ENCODE peak calls at places on chromosomes 5 and 9, in nine cellular contexts. X, H, D, E, M, P, B, J and V are unnamed samples.

GRCh38 chr5:77590347-77590746 is 48.2 kb downstream of the OTP start:
- DNase-seq in D (no peak), P (no peak), M (no peak), E (no peak), H (no peak), X (no peak), B (no peak), J (no peak), V (no peak)

GRCh38 chr5:169416583-169417196 is 115.8 kb upstream of the SLIT3 start:
- DNase-seq in P (no peak), X (peak; percentile 13), H (peak; percentile 54), B (no peak), M (no peak), D (peak; percentile 90), J (no peak), E (peak; percentile 21), V (no peak)

GRCh38 chr5:76152161-76152560 is 69.0 kb downstream of the SV2C start:
- DNase-seq in D (no peak), J (no peak), E (no peak), M (no peak), P (no peak), X (no peak), B (no peak), H (no peak), V (no peak)

GRCh38 chr5:132473019-132473531 is 17.5 kb downstream of the IRF1 start:
- DNase-seq in H (peak; percentile 29), E (no peak), P (peak; percentile 81), M (peak; percentile 65), J (no peak), D (no peak), B (peak; percentile 90), X (peak; percentile 76), V (peak; percentile 63)

GRCh38 chr5:137190441-137190840 is 308.7 kb downstream of the SPOCK1 start:
- DNase-seq in P (no peak), E (no peak), H (no peak), D (peak; percentile 76), B (no peak), M (no peak), X (no peak), J (no peak), V (no peak)

GRCh38 chr9:97555164-97555563 is 53.7 kb downstream of the TMOD1 start:
- DNase-seq in M (no peak), B (no peak), J (peak; percentile 50), H (no peak), D (peak; percentile 7), P (no peak), E (no peak), X (no peak), V (peak; percentile 52)

GRCh38 chr9:88732128-88732527 is 197.2 kb downstream of the NXNL2 start:
- DNase-seq in X (no peak), B (no peak), M (no peak), H (no peak), J (no peak), D (peak; percentile 81), P (no peak), E (no peak), V (no peak)

GRCh38 chr9:133371261-133371711 is 4.6 kb downstream of the SURF4 start:
- DNase-seq in E (no peak), B (peak; percentile 64), H (no peak), P (peak; percentile 72), X (no peak), J (no peak), M (no peak), D (peak; percentile 31), V (no peak)

GRCh38 chr5:65037845-65038815 is 269.4 kb downstream of the CWC27 start:
- DNase-seq in P (peak; percentile 5), H (no peak), X (peak; percentile 23), J (no peak), M (no peak), B (peak; percentile 6), E (peak; percentile 50), D (no peak), V (peak; percentile 69)

GRCh38 chr5:30030110-30030509 is 1163.4 kb upstream of the CDH6 start:
- DNase-seq in B (no peak), M (no peak), E (no peak), D (no peak), H (no peak), X (no peak), P (no peak), J (no peak), V (no peak)

GRCh38 chr5:143987751-143988560 is 176.0 kb downstream of the HMHB1 start:
- DNase-seq in D (no peak), B (no peak), P (no peak), M (no peak), H (no peak), J (no peak), X (no peak), E (no peak), V (no peak)
- H3K27ac ChIP-seq in D (no peak overlapping the region), B (no peak overlapping the region), P (no peak overlapping the region), M (no peak overlapping the region), H (no peak overlapping the region), J (no peak overlapping the region), X (no peak overlapping the region), E (no peak overlapping the region), V (no peak overlapping the region)

GRCh38 chr5:60997721-60998120 is 52.7 kb downstream of the NDUFAF2 start:
- DNase-seq in J (no peak), B (no peak), E (no peak), D (no peak), H (no peak), X (no peak), M (no peak), P (no peak), V (no peak)
- H3K27me3 ChIP-seq in J (no peaks in the 10 kb centered on the region), B (no peaks in the 10 kb centered on the region), E (no peaks in the 10 kb centered on the region), D (no peaks in the 10 kb centered on the region), H (no peaks in the 10 kb centered on the region), X (no peaks in the 10 kb centered on the region), M (no peaks in the 10 kb centered on the region), P (no peaks in the 10 kb centered on the region), V (no peaks in the 10 kb centered on the region)

GRCh38 chr5:106085136-106085535 is 1585.6 kb downstream of the EFNA5 start:
- DNase-seq in M (no peak), X (no peak), B (no peak), J (no peak), E (no peak), D (no peak), P (no peak), H (no peak), V (no peak)
- H3K27ac ChIP-seq in M (no peak overlapping the region), X (no peak overlapping the region), B (no peak overlapping the region), J (no peak overlapping the region), E (no peak overlapping the region), D (no peak overlapping the region), P (no peak overlapping the region), H (no peak overlapping the region), V (no peak overlapping the region)

GRCh38 chr5:60843693-60844428 is at the start of gene ELOVL7:
- DNase-seq in J (no peak), E (peak; percentile 94), D (peak; percentile 25), M (no peak), P (no peak), B (no peak), X (peak; percentile 87), H (peak; percentile 97), V (peak; percentile 89)
- H3K27me3 ChIP-seq in J (peaks cover 6% of the 10 kb centered on the region), E (peaks cover 27% of the 10 kb centered on the region), D (peaks cover 35% of the 10 kb centered on the region), M (peaks cover 22% of the 10 kb centered on the region), P (peaks cover 23% of the 10 kb centered on the region), B (peaks cover 65% of the 10 kb centered on the region), X (peaks cover 41% of the 10 kb centered on the region), H (no peaks in the 10 kb centered on the region), V (peaks cover 11% of the 10 kb centered on the region)

GRCh38 chr9:136997830-136998234 is 1.5 kb upstream of the CLIC3 start:
- DNase-seq in B (no peak), M (no peak), X (peak; percentile 46), J (no peak), E (no peak), P (no peak), H (no peak), D (no peak), V (peak; percentile 28)
- H3K27ac ChIP-seq in B (no peak overlapping the region), M (no peak overlapping the region), X (peak overlapping the region; percentile 52), J (peak overlapping the region; percentile 5), E (no peak overlapping the region), P (peak overlapping the region; percentile 46), H (no peak overlapping the region), D (no peak overlapping the region), V (peak overlapping the region; percentile 28)

DNA sequence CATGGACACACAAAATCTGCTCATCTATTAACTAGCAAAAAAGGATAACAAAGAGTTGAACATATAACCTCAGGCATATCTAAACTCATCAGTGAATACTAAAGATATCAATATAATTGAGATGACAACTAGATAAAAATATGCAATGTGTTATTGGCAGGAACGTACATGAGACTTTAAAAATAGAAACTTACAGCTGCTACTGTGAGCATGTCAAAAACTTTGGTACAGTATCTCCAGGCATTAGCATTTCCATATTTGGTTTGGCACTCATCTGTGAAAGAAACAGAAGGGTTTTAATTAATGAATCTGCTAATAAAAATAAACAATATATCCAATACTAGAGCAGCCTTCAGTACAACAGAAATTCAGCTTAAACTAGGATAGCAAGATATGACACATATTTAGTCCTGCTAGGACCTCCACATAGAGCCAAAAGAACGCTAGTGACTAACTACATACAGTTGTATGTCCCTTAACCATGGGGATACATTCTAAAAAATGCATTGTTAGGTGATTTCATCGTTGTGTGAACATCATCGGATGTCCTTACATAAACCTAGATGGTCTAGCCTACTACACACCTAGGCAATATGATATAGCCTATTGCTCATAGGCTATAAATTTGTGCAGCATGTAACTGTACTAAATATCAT is 10.5 kb upstream of the SCAI start:
- DNase-seq in D (peak; percentile 20), J (no peak), H (no peak), M (no peak), B (no peak), P (no peak), X (no peak), E (no peak), V (no peak)
- H3K27me3 ChIP-seq in D (no peaks in the 10 kb centered on the region), J (no peaks in the 10 kb centered on the region), H (no peaks in the 10 kb centered on the region), M (no peaks in the 10 kb centered on the region), B (no peaks in the 10 kb centered on the region), P (no peaks in the 10 kb centered on the region), X (no peaks in the 10 kb centered on the region), E (no peaks in the 10 kb centered on the region), V (no peaks in the 10 kb centered on the region)

DNA sequence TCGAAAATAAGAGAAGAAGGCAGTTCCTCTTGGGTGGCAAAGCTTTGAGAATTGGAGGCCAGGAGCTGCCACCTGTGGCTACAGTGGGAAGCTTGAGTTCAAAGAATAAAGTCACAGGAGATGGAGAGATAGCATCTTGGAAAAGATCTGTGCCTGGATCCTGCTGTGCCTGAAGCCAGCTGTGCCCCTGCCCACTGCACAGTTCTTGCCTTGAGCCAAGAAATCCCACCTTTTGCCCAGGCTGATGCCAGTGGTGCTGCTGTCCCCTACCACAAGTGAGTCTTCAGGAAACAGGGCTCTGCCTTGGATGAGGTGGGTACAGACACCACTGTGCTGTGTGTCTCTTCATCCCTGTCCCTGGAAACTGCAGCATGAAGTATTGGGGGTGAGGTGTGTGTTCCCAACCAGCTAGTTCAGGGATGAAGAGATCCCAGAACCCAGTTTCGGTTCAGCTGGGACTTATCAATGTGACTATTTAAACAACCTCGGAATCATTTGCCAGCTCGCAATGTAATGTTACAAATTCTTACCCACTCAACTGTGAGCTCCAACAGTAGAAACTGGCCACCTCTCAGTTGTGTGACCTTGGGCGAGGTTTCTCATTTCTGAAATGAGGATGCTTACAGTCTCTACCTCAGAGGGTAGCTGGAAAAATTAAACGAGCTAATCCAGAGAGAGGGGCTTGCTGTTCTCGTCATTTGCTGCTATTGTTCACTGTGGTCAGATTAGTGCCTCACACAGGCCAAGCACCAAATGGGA is 5.9 kb downstream of the IER5L start:
- DNase-seq in M (no peak), B (no peak), P (no peak), X (no peak), H (no peak), J (no peak), D (no peak), E (no peak), V (no peak)
- H3K27ac ChIP-seq in M (no peak overlapping the region), B (no peak overlapping the region), P (no peak overlapping the region), X (no peak overlapping the region), H (peak overlapping the region; percentile 30), J (peak overlapping the region; percentile 100), D (no peak overlapping the region), E (no peak overlapping the region), V (no peak overlapping the region)